ENCODE peak calls at places on chromosomes 2 and 18, in four cellular contexts. T, B, W and J are unnamed samples.

GRCh38 chr18:3293196-3293951 is 31.4 kb downstream of the MYL12B start:
- DNase-seq in T (no peak), B (no peak), W (no peak), J (no peak)

GRCh38 chr2:234747032-234747431 is 204.8 kb upstream of the SH3BP4 start:
- DNase-seq in T (peak), B (no peak), W (no peak), J (no peak)

GRCh38 chr2:23988371-23988770 is 21.5 kb upstream of the MFSD2B start:
- DNase-seq in T (peak), B (no peak), W (no peak), J (no peak)

GRCh38 chr2:171564463-171564862 is 42.2 kb downstream of the CYBRD1 start:
- DNase-seq in T (peak), B (no peak), W (no peak), J (no peak)

GRCh38 chr2:237691908-237692600 is 64.7 kb downstream of the LRRFIP1 start:
- DNase-seq in T (peak), B (peak), W (peak), J (no peak)

GRCh38 chr2:186474196-186474595 is 11.9 kb upstream of the ZC3H15 start:
- DNase-seq in T (no peak), B (no peak), W (no peak), J (no peak)

GRCh38 chr2:20106746-20107145 is 55.3 kb upstream of the LAPTM4A start:
- DNase-seq in T (no peak), B (peak), W (peak), J (peak)

GRCh38 chr2:222087998-222088397 is 210.8 kb downstream of the PAX3 start:
- DNase-seq in T (no peak), B (no peak), W (no peak), J (no peak)

GRCh38 chr2:133581027-133581760 is 12.9 kb upstream of the NCKAP5 start:
- DNase-seq in T (peak), B (no peak), W (no peak), J (no peak)

GRCh38 chr2:232325324-232326273 is 53.0 kb upstream of the ALPP start:
- DNase-seq in T (peak), B (peak), W (peak), J (no peak)

GRCh38 chr2:30675758-30676157 is 131.5 kb downstream of the CAPN13 start:
- DNase-seq in T (no peak), B (peak), W (no peak), J (peak)

GRCh38 chr2:212538156-212539144 is at the start of gene ERBB4:
- DNase-seq in T (no peak), B (no peak), W (no peak), J (no peak)

GRCh38 chr2:198114064-198114463 is 309.7 kb downstream of the PLCL1 start:
- DNase-seq in T (no peak), B (no peak), W (no peak), J (no peak)

GRCh38 chr2:30372836-30373235 is 74.2 kb upstream of the LCLAT1 start:
- DNase-seq in T (no peak), B (no peak), W (no peak), J (no peak)

GRCh38 chr18:76720683-76721082 is 101.7 kb upstream of the ZNF236 start:
- DNase-seq in T (no peak), B (no peak), W (no peak), J (no peak)
- H3K56ac ChIP-seq in T (no peak), B (no peak), W (no peak), J (no peak)

GRCh38 chr2:97910403-97911209 is 85.1 kb downstream of the TMEM131 start:
- DNase-seq in T (no peak), B (no peak), W (no peak), J (no peak)

GRCh38 chr2:97905294-97905693 is 90.5 kb downstream of the TMEM131 start:
- DNase-seq in T (no peak), B (no peak), W (no peak), J (no peak)

GRCh38 chr2:97906309-97906708 is 89.4 kb downstream of the TMEM131 start:
- DNase-seq in T (no peak), B (no peak), W (no peak), J (no peak)

GRCh38 chr2:97908208-97908676 is 87.5 kb downstream of the TMEM131 start:
- DNase-seq in T (no peak), B (no peak), W (no peak), J (no peak)

DNA sequence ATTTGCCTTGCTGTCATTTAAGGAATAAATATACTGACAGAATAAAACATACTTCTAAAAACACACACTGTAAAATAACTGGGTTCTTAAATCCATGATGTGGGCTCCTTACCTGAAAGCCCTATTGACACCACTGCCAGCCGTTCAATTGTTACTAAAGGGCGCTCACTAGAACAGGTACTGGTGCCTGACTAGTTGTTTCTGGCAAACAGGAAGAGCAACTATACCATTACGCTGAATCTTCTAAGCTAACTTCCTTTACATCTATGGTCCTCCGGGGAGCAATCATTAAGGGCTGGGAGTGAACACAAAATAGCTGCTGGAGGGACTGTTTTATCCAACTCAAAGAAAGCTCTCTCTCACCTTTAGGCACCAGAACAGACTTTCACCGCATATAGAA is 88.1 kb downstream of the TMEM131 start:
- DNase-seq in T (no peak), B (no peak), W (no peak), J (no peak)
- H3K56ac ChIP-seq in T (no peak), B (no peak), W (no peak), J (no peak)

GRCh38 chr2:162241571-162241970 is 1.7 kb downstream of the FAP start:
- DNase-seq in T (no peak), B (no peak), W (no peak), J (no peak)
- H3K56ac ChIP-seq in T (peak), B (no peak), W (no peak), J (no peak)

DNA sequence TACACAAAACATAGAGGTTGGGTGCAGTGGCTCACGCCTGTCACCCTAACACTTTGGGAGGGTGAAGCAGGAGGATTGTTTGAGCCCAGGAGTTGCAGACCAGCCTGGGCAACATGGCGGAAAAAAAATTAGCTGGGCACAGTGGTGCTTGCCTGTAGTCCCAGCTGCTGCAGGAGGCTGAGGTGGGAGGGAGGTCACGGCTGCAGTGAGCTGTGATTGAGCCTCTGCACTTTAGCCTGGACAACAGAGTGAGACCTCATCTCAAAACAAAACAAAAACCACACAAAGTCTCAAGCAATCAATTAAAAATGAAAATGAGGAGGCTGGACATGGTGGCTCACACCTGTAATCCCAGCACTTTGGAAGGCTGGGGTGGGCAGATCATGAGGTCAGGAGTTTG is 4.9 kb downstream of the NOP58 start:
- DNase-seq in T (no peak), B (no peak), W (no peak), J (no peak)
- H3K56ac ChIP-seq in T (no peak), B (no peak), W (no peak), J (no peak)

GRCh38 chr2:219688560-219689445 is 61.4 kb downstream of the SLC4A3 start:
- DNase-seq in T (peak), B (no peak), W (no peak), J (no peak)

GRCh38 chr2:219689676-219690628 is 62.5 kb downstream of the SLC4A3 start:
- DNase-seq in T (peak), B (peak), W (peak), J (peak)

GRCh38 chr2:219687266-219687665 is 59.8 kb downstream of the SLC4A3 start:
- DNase-seq in T (peak), B (no peak), W (no peak), J (no peak)

GRCh38 chr2:219684721-219685689 is 57.6 kb downstream of the SLC4A3 start:
- DNase-seq in T (peak), B (peak), W (peak), J (no peak)

GRCh38 chr2:219687882-219688559 is 60.6 kb downstream of the SLC4A3 start:
- DNase-seq in T (no peak), B (peak), W (peak), J (no peak)
- H3K56ac ChIP-seq in T (peak), B (no peak), W (no peak), J (no peak)